ENCODE peak calls at places on chromosome 17, in eight cellular contexts. O is AG04450, C is pancreas, P is SJSA1, K is ovary, X is right cardiac atrium, D is left lung, U is A549. E is an unnamed sample.

GRCh38 chr17:45904886-45905285 is 10.5 kb downstream of the MAPT start:
- DNase-seq in O (no peak), C (no peak), P (no peak), K (no peak), X (no peak), D (no peak), U (no peak), E (no peak)

GRCh38 chr17:29155966-29156338 is 24.2 kb downstream of the MYO18A start:
- DNase-seq in O (no peak), C (no peak), P (no peak), K (no peak), X (peak; percentile 62), D (no peak), U (no peak), E (peak; percentile 49)

GRCh38 chr17:21388066-21388465 is 11.9 kb downstream of the KCNJ12 start:
- DNase-seq in O (no peak), C (no peak), P (no peak), K (no peak), X (peak; percentile 78), D (no peak), U (no peak), E (peak; percentile 76)

GRCh38 chr17:76267051-76267576 is 2.0 kb downstream of the UBALD2 start:
- DNase-seq in O (no peak), C (no peak), P (no peak), K (no peak), X (no peak), D (no peak), U (no peak), E (no peak)

GRCh38 chr17:67713169-67713568 is 4.6 kb upstream of the NOL11 start:
- DNase-seq in O (no peak), C (no peak), P (no peak), K (no peak), X (no peak), D (no peak), U (no peak), E (no peak)

GRCh38 chr17:45130640-45131293 is 1.5 kb downstream of the PLCD3 start:
- DNase-seq in O (no peak), C (no peak), P (no peak), K (peak; percentile 38), X (peak; percentile 36), D (peak; percentile 39), U (no peak), E (no peak)

GRCh38 chr17:38512473-38513058 is 84.3 kb downstream of the ARHGAP23 start:
- DNase-seq in O (no peak), C (no peak), P (no peak), K (no peak), X (no peak), D (peak; percentile 44), U (no peak), E (no peak)

GRCh38 chr17:82859431-82860403 is 19.9 kb upstream of the ZNF750 start:
- DNase-seq in O (no peak), C (peak; percentile 58), P (peak; percentile 93), K (no peak), X (peak; percentile 82), D (peak; percentile 86), U (peak; percentile 41), E (peak; percentile 91)

GRCh38 chr17:76492250-76492988 is 8.8 kb downstream of the RHBDF2 start:
- DNase-seq in O (no peak), C (no peak), P (no peak), K (no peak), X (no peak), D (no peak), U (no peak), E (peak; percentile 89)

GRCh38 chr17:34406196-34406595 is 43.2 kb upstream of the CCL1 start:
- DNase-seq in O (no peak), C (no peak), P (no peak), K (no peak), X (no peak), D (no peak), U (no peak), E (no peak)

GRCh38 chr17:50844117-50844700 is 8.8 kb downstream of the WFIKKN2 start:
- DNase-seq in O (no peak), C (no peak), P (peak; percentile 41), K (no peak), X (no peak), D (no peak), U (no peak), E (no peak)

GRCh38 chr17:79410681-79411080 is 200.2 kb downstream of the RBFOX3 start:
- DNase-seq in O (no peak), C (no peak), P (no peak), K (no peak), X (no peak), D (peak; percentile 70), U (no peak), E (no peak)

GRCh38 chr17:17681744-17682292 is 560 bp downstream of the RAI1 start:
- DNase-seq in O (no peak), C (peak; percentile 82), P (no peak), K (peak; percentile 80), X (peak; percentile 83), D (peak; percentile 92), U (no peak), E (peak; percentile 79)

GRCh38 chr17:29590979-29591736 is 1.7 kb upstream of the GIT1 start:
- DNase-seq in O (no peak), C (peak; percentile 66), P (no peak), K (peak; percentile 76), X (peak; percentile 86), D (no peak), U (peak; percentile 91), E (peak; percentile 79)

GRCh38 chr17:76501827-76502307 is 644 bp upstream of the RHBDF2 start:
- DNase-seq in O (no peak), C (no peak), P (no peak), K (peak; percentile 72), X (no peak), D (no peak), U (no peak), E (no peak)

GRCh38 chr17:17913695-17914332 is 58.4 kb downstream of the TOM1L2 start:
- DNase-seq in O (peak; percentile 73), C (no peak), P (peak; percentile 89), K (peak; percentile 72), X (peak; percentile 66), D (peak; percentile 87), U (peak; percentile 97), E (peak; percentile 100)

DNA sequence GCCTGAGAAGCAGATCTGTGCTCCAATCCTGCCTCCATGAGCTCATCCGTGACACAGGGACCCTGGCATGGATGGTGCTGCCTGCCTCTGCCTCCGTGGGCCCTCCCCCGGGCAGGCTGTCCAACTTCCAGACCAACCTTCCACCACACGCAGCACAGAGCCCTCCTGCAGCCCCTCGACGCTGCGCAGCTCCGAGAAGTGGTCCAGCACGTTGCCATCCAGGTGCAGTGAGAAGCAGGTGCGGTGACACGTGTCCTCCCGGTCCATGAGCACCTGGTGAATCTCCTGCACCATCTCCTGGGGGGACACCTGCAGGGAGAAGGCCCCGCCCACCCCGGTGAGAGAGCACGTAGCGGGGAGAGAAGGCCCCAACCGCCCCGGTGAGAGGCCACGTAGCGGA is 8.4 kb downstream of the CLUH start:
- DNase-seq in O (no peak), C (peak; percentile 53), P (no peak), K (peak; percentile 29), X (no peak), D (peak; percentile 60), U (no peak), E (no peak)
- H3K27ac ChIP-seq in O (no peak overlapping the region), C (no peak overlapping the region), P (no peak overlapping the region), K (no peak overlapping the region), X (no peak overlapping the region), D (no peak overlapping the region), U (no peak overlapping the region), E (no peak overlapping the region)

GRCh38 chr17:63440127-63440769 is 5.9 kb downstream of the CYB561 start:
- DNase-seq in O (no peak), C (peak; percentile 46), P (no peak), K (no peak), X (no peak), D (peak; percentile 62), U (no peak), E (no peak)
- H3K4me3 ChIP-seq in O (no peak overlapping the region), C (no peak overlapping the region), P (no peak overlapping the region), K (no peak overlapping the region), X (no peak overlapping the region), D (no peak overlapping the region), U (no peak overlapping the region), E (no peak overlapping the region)

GRCh38 chr17:4605826-4606225 is 21.5 kb downstream of the SMTNL2 start:
- DNase-seq in O (no peak), C (no peak), P (no peak), K (peak; percentile 87), X (peak; percentile 86), D (no peak), U (no peak), E (no peak)

GRCh38 chr17:4609761-4610160 is 25.4 kb downstream of the SMTNL2 start:
- DNase-seq in O (no peak), C (no peak), P (no peak), K (no peak), X (no peak), D (no peak), U (no peak), E (no peak)

GRCh38 chr17:4610162-4610561 is 25.8 kb downstream of the SMTNL2 start:
- DNase-seq in O (no peak), C (no peak), P (no peak), K (no peak), X (no peak), D (no peak), U (no peak), E (no peak)

GRCh38 chr17:4607261-4607731 is 23.0 kb downstream of the SMTNL2 start:
- DNase-seq in O (no peak), C (no peak), P (no peak), K (peak; percentile 74), X (peak; percentile 80), D (no peak), U (no peak), E (no peak)

GRCh38 chr17:4607773-4608187 is 23.5 kb downstream of the SMTNL2 start:
- DNase-seq in O (no peak), C (no peak), P (no peak), K (peak; percentile 86), X (peak; percentile 90), D (no peak), U (no peak), E (no peak)
- H3K27ac ChIP-seq in O (no peak overlapping the region), C (no peak overlapping the region), P (no peak overlapping the region), K (peak overlapping the region; percentile 63), X (no peak overlapping the region), D (peak overlapping the region; percentile 55), U (no peak overlapping the region), E (no peak overlapping the region)

DNA sequence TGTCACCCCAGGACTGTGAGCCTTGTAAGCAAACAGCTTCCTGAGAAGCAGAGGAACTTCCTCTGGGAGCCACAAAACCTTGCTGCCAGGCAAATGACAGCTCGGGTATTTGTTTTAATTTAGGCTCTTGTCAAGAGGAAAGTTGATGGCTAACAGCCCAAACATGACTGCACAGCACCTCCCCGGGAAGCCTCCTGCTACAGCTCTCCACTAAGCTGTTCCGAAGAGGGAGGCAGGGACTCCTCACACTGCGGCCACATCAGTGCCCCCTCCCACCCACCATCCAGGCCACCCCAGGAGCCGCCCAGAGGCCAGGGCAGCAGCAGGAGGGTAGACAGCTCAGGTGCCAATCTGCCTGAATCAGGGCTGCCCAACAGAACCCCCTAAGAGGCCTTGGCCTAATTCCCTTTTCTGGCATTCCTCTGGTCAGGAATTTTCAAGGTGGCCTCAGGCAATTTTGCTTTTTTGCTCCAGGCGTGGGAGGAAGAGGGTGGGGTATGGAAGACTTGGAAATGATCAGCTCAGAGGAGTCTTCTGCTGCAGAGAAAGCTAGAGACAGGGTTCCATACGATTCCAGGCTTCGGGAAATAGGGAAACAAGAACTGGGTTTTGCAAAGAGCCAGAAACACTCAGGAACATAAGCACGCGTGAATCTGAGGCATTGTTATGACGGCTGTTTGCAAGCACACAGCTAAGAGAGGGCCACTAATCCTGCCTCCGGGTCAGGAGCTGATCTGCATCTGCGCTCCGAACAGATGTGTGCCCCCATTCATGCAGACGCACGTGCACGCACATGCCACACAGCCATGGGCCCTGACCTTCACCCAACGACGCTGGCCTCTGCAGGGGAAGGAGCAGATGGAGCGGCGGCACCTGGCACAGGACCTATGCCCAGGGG is 2.4 kb downstream of the ABR start:
- DNase-seq in O (no peak), C (no peak), P (no peak), K (no peak), X (no peak), D (peak; percentile 72), U (no peak), E (no peak)
- H3K4me3 ChIP-seq in O (no peak overlapping the region), C (no peak overlapping the region), P (no peak overlapping the region), K (no peak overlapping the region), X (no peak overlapping the region), D (no peak overlapping the region), U (no peak overlapping the region), E (no peak overlapping the region)